ENCODE peak calls at places on chromosomes 1 and 21, in four cellular contexts. Y, A, K and G are unnamed samples. For H4K20me1, the result is how much of the 10 kb centered on the place peaks cover.

GRCh38 chr1:6602669-6603423 is at the start of gene KLHL21:
- DNase-seq in Y (peak), A (peak), K (peak), G (peak)

GRCh38 chr1:233138794-233139544 is 156.6 kb downstream of the PCNX2 start:
- DNase-seq in Y (no peak), A (no peak), K (peak), G (peak)

GRCh38 chr21:31326478-31327247 is 17.4 kb downstream of the TIAM1 start:
- DNase-seq in Y (no peak), A (no peak), K (no peak), G (peak)

GRCh38 chr1:54135436-54136120 is 17.2 kb downstream of the CDCP2 start:
- DNase-seq in Y (no peak), A (no peak), K (no peak), G (peak)

GRCh38 chr1:26697441-26697977 is 1.7 kb downstream of the ARID1A start:
- DNase-seq in Y (no peak), A (no peak), K (no peak), G (peak)

GRCh38 chr21:34530264-34530663 is 18.3 kb upstream of the KCNE1 start:
- DNase-seq in Y (no peak), A (peak), K (no peak), G (peak)

GRCh38 chr1:47805020-47805419 is 192.2 kb downstream of the TRABD2B start:
- DNase-seq in Y (no peak), A (no peak), K (no peak), G (no peak)

GRCh38 chr21:14533555-14534400 is 12.3 kb downstream of the SAMSN1 start:
- DNase-seq in Y (peak), A (peak), K (peak), G (peak)

GRCh38 chr1:22104865-22105437 is 37.9 kb downstream of the WNT4 start:
- DNase-seq in Y (no peak), A (no peak), K (no peak), G (no peak)

GRCh38 chr1:203368624-203369451 is 17.9 kb upstream of the FMOD start:
- DNase-seq in Y (no peak), A (peak), K (peak), G (peak)

GRCh38 chr1:201945157-201945556 is 1.2 kb downstream of the LMOD1 start:
- DNase-seq in Y (no peak), A (no peak), K (no peak), G (peak)

GRCh38 chr1:92577251-92577895 is 90.6 kb upstream of the GFI1 start:
- DNase-seq in Y (no peak), A (peak), K (peak), G (peak)

GRCh38 chr1:167775178-167775577 is 53.4 kb downstream of the MPZL1 start:
- DNase-seq in Y (no peak), A (no peak), K (peak), G (peak)

GRCh38 chr21:26835027-26835713 is 10.0 kb downstream of the ADAMTS1 start:
- DNase-seq in Y (no peak), A (peak), K (peak), G (peak)

GRCh38 chr1:40980068-40980452 is 564 bp downstream of the CTPS1 start:
- DNase-seq in Y (no peak), A (no peak), K (no peak), G (no peak)

GRCh38 chr1:51285055-51285454 is 45.3 kb downstream of the TTC39A start:
- DNase-seq in Y (no peak), A (no peak), K (no peak), G (no peak)

GRCh38 chr1:185157599-185158469 is 867 bp downstream of the SWT1 start:
- DNase-seq in Y (no peak), A (peak), K (peak), G (peak)

GRCh38 chr1:59565611-59566410 is 248.9 kb upstream of the HOOK1 start:
- DNase-seq in Y (no peak), A (peak), K (no peak), G (peak)

GRCh38 chr1:37094302-37094701 is 60.0 kb upstream of the GRIK3 start:
- DNase-seq in Y (no peak), A (no peak), K (no peak), G (no peak)

GRCh38 chr1:205016075-205016474 is 26.9 kb upstream of the CNTN2 start:
- DNase-seq in Y (no peak), A (no peak), K (no peak), G (no peak)

GRCh38 chr1:111406325-111406768 is 21.2 kb downstream of the OVGP1 start:
- DNase-seq in Y (peak), A (no peak), K (peak), G (peak)

GRCh38 chr1:29579821-29580425 is 343.6 kb downstream of the PTPRU start:
- DNase-seq in Y (no peak), A (peak), K (peak), G (peak)

GRCh38 chr1:162471290-162471853 is 26.2 kb upstream of the UHMK1 start:
- DNase-seq in Y (no peak), A (no peak), K (no peak), G (no peak)

GRCh38 chr1:205791568-205792180 is 16.4 kb upstream of the RAB29 start:
- DNase-seq in Y (no peak), A (peak), K (peak), G (peak)

GRCh38 chr1:155005076-155005971 is 2.7 kb downstream of the ZBTB7B start:
- DNase-seq in Y (no peak), A (peak), K (no peak), G (peak)

GRCh38 chr1:79660127-79660526 is 653.6 kb upstream of the ADGRL4 start:
- DNase-seq in Y (no peak), A (no peak), K (no peak), G (no peak)

GRCh38 chr1:58780586-58781452 is 3.0 kb downstream of the JUN start:
- DNase-seq in Y (peak), A (peak), K (peak), G (peak)

GRCh38 chr21:46648539-46648938 is 13.1 kb downstream of the PRMT2 start:
- DNase-seq in Y (no peak), A (no peak), K (no peak), G (no peak)

GRCh38 chr1:101732221-101732620 is 264.5 kb downstream of the OLFM3 start:
- DNase-seq in Y (no peak), A (no peak), K (no peak), G (no peak)

GRCh38 chr1:27179373-27179772 is 24.4 kb upstream of the SLC9A1 start:
- DNase-seq in Y (no peak), A (peak), K (peak), G (peak)

GRCh38 chr1:218804014-218804785 is 369.5 kb upstream of the LYPLAL1 start:
- DNase-seq in Y (no peak), A (peak), K (peak), G (peak)

GRCh38 chr21:38095220-38095619 is 161.6 kb upstream of the KCNJ15 start:
- DNase-seq in Y (no peak), A (no peak), K (no peak), G (peak)

GRCh38 chr1:7912145-7912544 is 28.5 kb downstream of the TNFRSF9 start:
- DNase-seq in Y (no peak), A (no peak), K (no peak), G (no peak)

GRCh38 chr1:196143602-196144342 is 464.5 kb downstream of the KCNT2 start:
- DNase-seq in Y (no peak), A (no peak), K (no peak), G (peak)

GRCh38 chr1:110677016-110677415 is 2.3 kb upstream of the KCNA3 start:
- DNase-seq in Y (no peak), A (no peak), K (no peak), G (no peak)

GRCh38 chr1:33022650-33023200 is 14.0 kb downstream of the AK2 start:
- DNase-seq in Y (no peak), A (no peak), K (no peak), G (no peak)

GRCh38 chr1:215890438-215890837 is 323.3 kb downstream of the KCTD3 start:
- DNase-seq in Y (no peak), A (no peak), K (no peak), G (no peak)

GRCh38 chr1:215891266-215891665 is 324.2 kb downstream of the KCTD3 start:
- DNase-seq in Y (no peak), A (no peak), K (no peak), G (peak)

GRCh38 chr1:215891673-215892072 is 324.6 kb downstream of the KCTD3 start:
- DNase-seq in Y (no peak), A (peak), K (no peak), G (peak)

GRCh38 chr1:215888159-215888558 is 321.1 kb downstream of the KCTD3 start:
- DNase-seq in Y (no peak), A (no peak), K (no peak), G (peak)

DNA sequence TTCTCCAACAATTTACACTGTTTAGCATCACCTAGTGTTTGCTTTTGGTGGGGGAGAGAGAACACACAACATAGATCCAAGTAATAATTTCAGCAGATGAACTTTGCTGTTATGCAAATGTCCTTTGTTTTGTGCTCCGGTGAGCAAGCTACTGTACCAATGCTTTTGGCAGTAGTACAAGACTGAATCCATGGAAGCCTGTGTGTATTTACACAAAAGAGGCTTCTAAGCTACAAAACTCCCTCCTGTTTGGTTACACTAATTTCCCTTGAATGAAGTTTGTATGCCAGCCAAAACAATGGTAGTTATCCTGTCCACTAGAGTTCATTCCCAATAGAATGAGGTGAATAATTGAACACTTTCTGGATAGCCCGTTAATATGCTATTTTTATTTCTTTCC is 320.5 kb downstream of the KCTD3 start:
- DNase-seq in Y (no peak), A (no peak), K (no peak), G (no peak)
- TF ChIP-seq EZH2 in Y (no peak), A (no peak), K (no peak), G (no peak)

GRCh38 chr1:234715252-234715945 is 105.4 kb upstream of the IRF2BP2 start:
- DNase-seq in Y (no peak), A (no peak), K (no peak), G (no peak)
- H3K4me3 ChIP-seq in Y (no peak), A (no peak), K (no peak), G (no peak)

GRCh38 chr1:2283991-2284895 is 56.1 kb downstream of the SKI start:
- DNase-seq in Y (no peak), A (no peak), K (no peak), G (no peak)

GRCh38 chr1:2283371-2283990 is 55.4 kb downstream of the SKI start:
- DNase-seq in Y (no peak), A (no peak), K (no peak), G (no peak)

GRCh38 chr1:2282556-2283270 is 54.6 kb downstream of the SKI start:
- DNase-seq in Y (no peak), A (no peak), K (no peak), G (no peak)

GRCh38 chr1:2286923-2287322 is 58.8 kb downstream of the SKI start:
- DNase-seq in Y (no peak), A (no peak), K (no peak), G (no peak)

GRCh38 chr1:2284932-2285331 is 56.8 kb downstream of the SKI start:
- DNase-seq in Y (no peak), A (no peak), K (no peak), G (no peak)
- H4K20me1 ChIP-seq in Y (half or more), A (under half), K (under half), G (under half)

GRCh38 chr1:170664283-170664827 is 424 bp downstream of the PRRX1 start:
- DNase-seq in Y (no peak), A (no peak), K (peak), G (peak)
- TF ChIP-seq EZH2 in Y (no peak), A (no peak), K (no peak), G (no peak)

DNA sequence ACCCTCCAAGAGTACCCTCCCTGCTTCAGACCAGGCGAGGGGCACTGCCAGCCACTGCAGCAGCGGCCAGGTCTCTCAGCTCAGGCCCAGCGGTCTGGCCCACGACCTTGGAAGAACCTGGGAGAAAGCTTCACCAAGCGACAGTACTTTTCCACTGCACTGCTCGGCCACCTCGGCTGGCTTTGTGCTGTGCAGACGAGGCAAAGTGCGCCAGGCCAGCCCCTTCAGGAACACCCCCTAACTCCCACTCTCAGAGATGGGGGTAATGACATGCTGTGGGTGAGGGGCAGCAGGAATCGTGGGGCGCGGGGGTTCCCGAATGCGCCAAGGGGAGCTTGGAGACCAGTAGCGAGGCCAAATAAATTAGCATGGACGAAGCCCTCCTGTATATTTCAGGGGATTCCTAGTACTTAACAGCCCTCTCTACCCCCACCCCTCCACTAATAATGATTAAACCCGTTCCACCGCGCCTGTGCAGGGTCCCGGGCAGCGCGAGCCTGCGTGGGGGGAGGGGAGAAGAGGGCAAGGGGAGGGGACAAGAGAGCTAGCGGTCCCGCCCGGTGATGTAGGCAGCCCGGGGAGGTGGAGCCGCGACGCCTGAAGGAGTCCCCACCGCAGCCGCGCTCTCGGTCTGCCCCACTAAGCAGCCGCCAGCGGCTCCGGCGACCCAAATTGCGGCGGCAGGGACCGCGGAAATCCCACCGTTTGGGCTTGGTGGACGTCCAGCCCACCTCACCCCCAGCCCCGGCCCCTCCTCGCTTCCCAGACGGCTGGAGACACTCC is at the start of gene FAM43B:
- DNase-seq in Y (no peak), A (peak), K (no peak), G (peak)
- H3K4me3 ChIP-seq in Y (no peak), A (no peak), K (peak), G (peak)

GRCh38 chr1:240058049-240058448 is 33.6 kb upstream of the FMN2 start:
- DNase-seq in Y (no peak), A (no peak), K (no peak), G (no peak)

DNA sequence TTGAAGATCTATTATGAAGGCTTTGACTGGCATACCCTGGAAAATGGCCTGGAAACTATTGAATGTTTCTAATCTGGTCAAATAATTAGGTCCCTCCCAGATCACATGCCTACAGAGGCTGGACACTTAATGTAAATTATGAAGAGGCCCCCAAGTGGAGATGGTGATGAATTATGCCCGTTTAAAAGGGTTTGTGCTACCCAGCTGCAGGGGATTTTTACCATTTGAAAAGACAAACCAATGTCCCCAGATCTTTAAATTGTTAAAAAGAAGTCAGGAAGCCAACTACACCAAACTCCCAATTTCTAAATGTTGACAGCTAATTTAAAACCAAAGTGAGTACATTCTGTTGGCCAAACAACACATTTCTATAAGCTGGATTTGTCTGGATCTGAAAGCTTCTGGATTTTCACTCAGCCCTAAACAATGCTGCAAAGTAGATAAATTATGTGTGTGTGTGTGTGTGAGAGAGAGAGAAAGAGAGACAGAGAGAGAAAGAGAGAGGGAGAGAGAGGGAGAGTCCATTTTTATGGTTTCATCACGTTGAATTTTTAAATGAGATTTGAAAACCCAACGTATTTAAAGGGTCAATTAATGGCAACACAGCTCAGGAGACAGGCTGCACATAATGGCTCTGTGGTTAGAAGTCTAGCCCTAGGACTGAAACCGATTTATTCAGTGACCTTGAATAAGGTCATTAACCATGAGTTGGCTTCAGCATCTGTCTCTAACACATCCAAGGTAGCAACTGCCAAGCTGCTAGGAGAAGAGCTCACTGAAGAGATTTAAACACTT is 35.5 kb upstream of the FMN2 start:
- DNase-seq in Y (no peak), A (no peak), K (no peak), G (no peak)
- H4K20me1 ChIP-seq in Y (under half), A (under half), K (under half), G (under half)

DNA sequence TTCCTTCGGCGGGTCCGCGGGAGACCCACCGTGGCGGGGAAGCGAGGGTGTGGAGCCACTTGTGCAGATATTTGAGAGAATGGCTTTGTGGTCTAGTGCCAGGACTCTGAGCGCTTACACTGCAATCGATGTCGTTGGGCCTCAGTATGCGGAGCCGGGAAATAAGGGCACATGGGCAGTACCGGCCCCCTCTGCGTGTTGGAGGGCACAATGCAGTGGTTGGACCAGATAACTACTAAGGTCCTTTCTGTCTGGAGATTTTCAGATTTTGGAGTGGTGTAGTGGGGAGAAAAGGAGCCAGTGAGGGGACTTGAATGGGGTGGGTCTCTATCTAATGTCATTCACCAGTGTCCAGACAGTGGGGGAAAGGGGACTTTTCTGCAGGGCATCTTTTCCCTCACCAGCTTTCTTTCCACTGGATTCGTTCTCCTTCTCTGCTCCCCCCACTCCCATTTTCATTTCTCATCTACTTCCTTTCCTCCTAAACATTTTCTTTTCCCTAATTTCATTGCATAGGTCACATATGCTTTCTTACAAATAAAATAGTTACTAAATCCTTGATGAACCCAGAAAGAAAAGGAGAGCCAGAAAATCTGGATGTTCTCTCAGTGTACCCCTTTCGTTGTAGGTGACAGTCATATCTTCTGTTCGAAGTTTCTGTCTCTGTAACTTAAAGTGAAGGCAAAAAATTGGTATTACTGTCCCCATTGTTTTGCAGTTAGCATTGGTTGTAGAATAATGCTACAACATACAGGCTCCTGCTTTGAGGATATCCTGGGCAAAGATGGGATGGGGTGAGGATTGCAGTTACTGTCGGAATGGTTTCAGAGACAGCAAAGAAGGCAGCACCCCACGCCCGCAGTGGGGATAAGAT is 1.4 kb downstream of the ATF3 start:
- DNase-seq in Y (no peak), A (peak), K (no peak), G (peak)
- TF ChIP-seq EZH2 in Y (no peak), A (no peak), K (no peak), G (no peak)

DNA sequence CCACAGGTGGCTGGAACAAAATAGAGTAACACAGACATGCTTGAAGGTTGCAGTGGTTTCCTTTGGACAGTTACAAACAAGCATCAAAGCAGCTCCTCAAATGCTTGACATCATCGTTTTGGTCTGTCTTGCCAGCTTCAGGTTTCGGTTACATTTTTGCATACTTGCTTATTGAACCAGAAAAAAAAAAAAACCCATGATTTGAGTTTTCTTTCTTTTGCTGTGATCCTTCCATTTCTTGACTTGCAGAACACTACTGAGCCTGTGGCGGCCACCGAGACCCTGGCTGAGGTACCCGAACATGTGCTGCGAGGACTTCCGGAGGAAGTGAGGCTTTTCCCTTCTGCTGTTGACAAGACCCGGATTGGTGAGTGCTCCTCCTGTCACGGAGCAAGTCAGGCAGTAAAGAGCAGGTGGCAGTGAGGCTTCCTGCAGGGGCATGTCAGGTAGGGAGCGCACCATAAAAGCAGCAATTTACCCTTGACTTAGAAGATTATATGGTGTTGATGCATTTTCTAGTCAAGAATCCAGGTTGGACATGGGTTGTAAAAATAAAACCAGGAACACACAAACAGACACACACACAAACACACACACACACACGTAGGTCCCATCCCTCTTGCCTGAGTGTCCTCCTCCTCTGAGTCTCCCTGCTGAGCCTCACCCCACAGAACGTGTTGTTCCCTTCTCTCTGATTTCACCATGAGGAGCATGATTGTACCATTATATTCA is 30.9 kb downstream of the PRDM2 start:
- DNase-seq in Y (no peak), A (no peak), K (no peak), G (no peak)
- H3K4me3 ChIP-seq in Y (no peak), A (no peak), K (no peak), G (no peak)